ENCODE peak calls at places on chromosomes 13 and 19, in four cellular contexts. L, A, F and Z are unnamed samples.

GRCh38 chr13:109809216-109809890 is 23.0 kb upstream of the IRS2 start:
- DNase-seq in F (no peak), A (no peak), L (no peak), Z (no peak)

GRCh38 chr19:7680606-7681335 is at the start of gene TRAPPC5:
- DNase-seq in A (peak; percentile 87), F (peak; percentile 75), L (peak; percentile 78), Z (peak; percentile 91)

GRCh38 chr13:36973621-36974268 is 25.4 kb downstream of the ALG5 start:
- DNase-seq in A (no peak), L (no peak), F (no peak), Z (no peak)

GRCh38 chr19:7078007-7078406 is 8.5 kb downstream of the ZNF557 start:
- DNase-seq in F (no peak), L (no peak), A (no peak), Z (no peak)

GRCh38 chr13:31349156-31349555 is 149.4 kb downstream of the B3GLCT start:
- DNase-seq in A (no peak), L (no peak), F (no peak), Z (no peak)

GRCh38 chr13:27258637-27259377 is 7.4 kb downstream of the RPL21 start:
- DNase-seq in A (no peak), F (no peak), L (no peak), Z (no peak)

GRCh38 chr13:45121421-45121820 is 1.1 kb downstream of the GTF2F2 start:
- DNase-seq in A (no peak), F (no peak), L (peak; percentile 35), Z (no peak)

GRCh38 chr13:94232956-94233355 is 246.5 kb downstream of the DCT start:
- DNase-seq in L (no peak), A (no peak), F (no peak), Z (no peak)

GRCh38 chr19:4581381-4582111 is 22.1 kb upstream of the SEMA6B start:
- DNase-seq in F (no peak), L (peak; percentile 70), A (no peak), Z (no peak)